ENCODE peak calls at places on chromosome 17, in six cellular contexts. A is KBM-7, V is T-helper 2 cell, B is NCI-H1436, I is LoVo, R is tibial artery. U is an unnamed sample.

GRCh38 chr17:18139949-18140348 is 31.4 kb downstream of the MYO15A start:
- DNase-seq in I (no peak), R (no peak), B (no peak), V (no peak), A (no peak), U (no peak)

GRCh38 chr17:58321571-58322525 is 6.7 kb downstream of the TSPOAP1 start:
- DNase-seq in R (no peak), V (no peak), B (no peak), A (no peak), I (peak; percentile 22), U (no peak)

GRCh38 chr17:63358111-63358839 is 87.8 kb downstream of the CYB561 start:
- DNase-seq in B (no peak), I (no peak), R (no peak), A (no peak), V (no peak), U (no peak)

GRCh38 chr17:33389506-33390141 is 96.5 kb upstream of the ASIC2 start:
- DNase-seq in I (no peak), B (no peak), A (no peak), R (no peak), V (no peak), U (no peak)

GRCh38 chr17:876272-876671 is 94.1 kb downstream of the MRM3 start:
- DNase-seq in V (no peak), A (peak; percentile 70), I (no peak), R (no peak), B (no peak), U (no peak)

GRCh38 chr17:17841620-17842025 is 4.8 kb upstream of the SREBF1 start:
- DNase-seq in V (no peak), R (peak; percentile 90), B (peak; percentile 17), A (peak; percentile 42), I (no peak), U (no peak)

GRCh38 chr17:61149862-61150362 is 249.7 kb upstream of the TBX2 start:
- DNase-seq in A (no peak), V (no peak), R (no peak), B (peak; percentile 67), I (no peak), U (no peak)

GRCh38 chr17:63550816-63551639 is 751 bp downstream of the DCAF7 start:
- DNase-seq in B (peak; percentile 44), I (no peak), R (no peak), V (no peak), A (peak; percentile 50), U (no peak)

GRCh38 chr17:66483946-66484345 is 181.5 kb downstream of the PRKCA start:
- DNase-seq in R (no peak), I (no peak), A (no peak), V (no peak), B (no peak), U (no peak)

GRCh38 chr17:1047177-1047885 is 50.4 kb downstream of the TIMM22 start:
- DNase-seq in I (no peak), V (no peak), A (no peak), R (peak; percentile 95), B (no peak), U (no peak)

GRCh38 chr17:77690271-77691161 is 268.0 kb upstream of the TNRC6C start:
- DNase-seq in A (peak; percentile 73), I (no peak), V (no peak), B (no peak), R (peak; percentile 59), U (no peak)

GRCh38 chr17:64103751-64104364 is 26.1 kb downstream of the ERN1 start:
- DNase-seq in A (peak; percentile 53), I (no peak), R (no peak), V (no peak), B (no peak), U (peak; percentile 62)